ENCODE peak calls at places on chromosomes 12 and 14, in four cellular contexts. X is H1, U is suprapubic skin, C is SK-N-SH. K is an unnamed sample.

GRCh38 chr14:68774771-68775613 is 17.9 kb downstream of the ZFP36L1 start:
- DNase-seq in X (no peak), U (peak; percentile 55), C (no peak), K (no peak)

GRCh38 chr14:22391908-22392307 is 197.1 kb downstream of the DAD1 start:
- DNase-seq in X (peak; percentile 41), U (no peak), C (peak; percentile 34), K (peak; percentile 54)

GRCh38 chr12:125288931-125289928 is 224.0 kb downstream of the AACS start:
- DNase-seq in X (no peak), U (no peak), C (no peak), K (no peak)

GRCh38 chr12:59660921-59661597 is 65.2 kb downstream of the SLC16A7 start:
- DNase-seq in X (no peak), U (no peak), C (no peak), K (no peak)

GRCh38 chr12:47903151-47903611 is 1.6 kb downstream of the VDR start:
- DNase-seq in X (no peak), U (no peak), C (no peak), K (no peak)

GRCh38 chr14:62626416-62626815 is 418.8 kb downstream of the KCNH5 start:
- DNase-seq in X (no peak), U (no peak), C (no peak), K (no peak)

GRCh38 chr14:24964048-24964447 is 85.9 kb downstream of the STXBP6 start:
- DNase-seq in X (no peak), U (no peak), C (no peak), K (no peak)

GRCh38 chr12:6540181-6540877 is 6.0 kb downstream of the GAPDH start:
- DNase-seq in X (no peak), U (peak; percentile 97), C (peak; percentile 36), K (peak; percentile 88)

GRCh38 chr12:64099430-64099829 is 122.7 kb downstream of the KICS2 start:
- DNase-seq in X (no peak), U (no peak), C (no peak), K (no peak)

GRCh38 chr14:95998656-95999055 is 40.5 kb upstream of the C14orf132 start:
- DNase-seq in X (no peak), U (no peak), C (peak; percentile 43), K (no peak)

GRCh38 chr14:68283378-68284123 is 464.0 kb downstream of the RAD51B start:
- DNase-seq in X (no peak), U (peak; percentile 80), C (no peak), K (no peak)

GRCh38 chr12:69879007-69879960 is 54.3 kb downstream of the MYRFL start:
- DNase-seq in X (no peak), U (no peak), C (peak; percentile 76), K (peak; percentile 82)

GRCh38 chr14:50026396-50026795 is 90.0 kb downstream of the VCPKMT start:
- DNase-seq in X (no peak), U (no peak), C (no peak), K (no peak)

GRCh38 chr12:111274820-111275219 is 94.1 kb downstream of the PHETA1 start:
- DNase-seq in X (no peak), U (no peak), C (peak; percentile 81), K (no peak)

GRCh38 chr12:89971880-89972279 is 263.2 kb upstream of the ATP2B1 start:
- DNase-seq in X (no peak), U (no peak), C (no peak), K (no peak)

GRCh38 chr12:89968151-89968699 is 259.6 kb upstream of the ATP2B1 start:
- DNase-seq in X (no peak), U (no peak), C (no peak), K (no peak)

GRCh38 chr12:89966495-89967240 is 258.0 kb upstream of the ATP2B1 start:
- DNase-seq in X (no peak), U (no peak), C (no peak), K (no peak)

GRCh38 chr12:89970646-89971192 is 262.1 kb upstream of the ATP2B1 start:
- DNase-seq in X (no peak), U (no peak), C (no peak), K (no peak)

DNA sequence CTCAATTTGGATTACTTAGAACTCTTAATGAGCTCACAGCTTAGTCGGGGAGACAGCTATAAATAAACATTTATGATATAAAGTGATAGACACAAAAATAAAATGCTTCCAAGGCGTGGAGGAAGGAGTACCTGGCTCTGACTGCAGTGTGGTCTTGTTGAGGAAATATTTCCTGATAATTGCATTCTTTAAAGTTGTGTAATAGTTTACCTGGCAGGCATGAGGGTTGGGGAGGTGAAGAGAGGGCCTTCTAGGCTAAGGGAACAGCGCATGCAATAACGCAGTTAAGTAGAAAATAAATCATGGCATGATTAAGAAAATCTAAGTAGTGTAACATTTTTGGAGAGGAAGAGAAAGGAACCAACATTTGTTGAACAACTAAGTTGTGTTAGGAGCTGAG is 260.5 kb upstream of the ATP2B1 start:
- DNase-seq in X (no peak), U (no peak), C (no peak), K (no peak)
- TF ChIP-seq EP300 in X (no peak), U (no peak), C (no peak), K (no peak)

GRCh38 chr14:75280448-75280830 is 1.8 kb downstream of the FOS start:
- DNase-seq in X (no peak), U (no peak), C (no peak), K (no peak)

GRCh38 chr14:75277796-75278421 is 719 bp upstream of the FOS start:
- DNase-seq in X (no peak), U (no peak), C (no peak), K (no peak)

GRCh38 chr14:75279739-75280447 is 1.3 kb downstream of the FOS start:
- DNase-seq in X (no peak), U (no peak), C (peak; percentile 34), K (no peak)

GRCh38 chr14:75278422-75279152 is at the start of gene FOS:
- DNase-seq in X (no peak), U (peak; percentile 98), C (peak; percentile 98), K (peak; percentile 96)

DNA sequence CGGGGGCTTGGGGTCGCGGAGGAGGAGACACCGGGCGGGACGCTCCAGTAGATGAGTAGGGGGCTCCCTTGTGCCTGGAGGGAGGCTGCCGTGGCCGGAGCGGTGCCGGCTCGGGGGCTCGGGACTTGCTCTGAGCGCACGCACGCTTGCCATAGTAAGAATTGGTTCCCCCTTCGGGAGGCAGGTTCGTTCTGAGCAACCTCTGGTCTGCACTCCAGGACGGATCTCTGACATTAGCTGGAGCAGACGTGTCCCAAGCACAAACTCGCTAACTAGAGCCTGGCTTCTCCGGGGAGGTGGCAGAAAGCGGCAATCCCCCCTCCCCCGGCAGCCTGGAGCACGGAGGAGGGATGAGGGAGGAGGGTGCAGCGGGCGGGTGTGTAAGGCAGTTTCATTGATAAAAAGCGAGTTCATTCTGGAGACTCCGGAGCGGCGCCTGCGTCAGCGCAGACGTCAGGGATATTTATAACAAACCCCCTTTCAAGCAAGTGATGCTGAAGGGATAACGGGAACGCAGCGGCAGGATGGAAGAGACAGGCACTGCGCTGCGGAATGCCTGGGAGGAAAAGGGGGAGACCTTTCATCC is 618 bp downstream of the FOS start:
- DNase-seq in X (no peak), U (no peak), C (peak; percentile 53), K (peak; percentile 68)
- TF ChIP-seq EP300 in X (no peak), U (peak; percentile 74), C (no peak), K (peak; percentile 86)

DNA sequence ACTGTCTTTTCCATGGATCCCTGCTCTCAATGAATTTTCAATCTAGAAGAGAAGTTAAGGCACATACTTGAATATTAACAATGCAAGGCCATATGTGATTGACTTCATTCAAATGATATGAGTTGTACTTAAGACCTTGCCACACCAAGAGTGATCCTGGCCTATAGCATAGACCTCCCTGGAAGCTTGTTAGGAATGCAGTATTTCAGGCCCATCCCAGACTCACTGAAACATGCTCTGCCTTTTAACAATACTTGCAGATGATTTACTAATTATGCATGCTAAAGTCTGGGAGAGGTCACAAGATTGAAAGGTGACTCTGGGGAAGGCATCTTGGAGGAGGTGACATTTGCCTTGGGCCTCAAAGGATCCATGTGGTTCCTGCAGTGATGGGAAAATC is 43.2 kb downstream of the RFX4 start:
- DNase-seq in X (no peak), U (no peak), C (no peak), K (no peak)
- TF ChIP-seq EP300 in X (no peak), U (no peak), C (no peak), K (no peak)

GRCh38 chr12:5226581-5226980 is 182.9 kb downstream of the KCNA5 start:
- DNase-seq in X (no peak), U (no peak), C (no peak), K (no peak)
- TF ChIP-seq EP300 in X (no peak), U (no peak), C (no peak), K (no peak)

GRCh38 chr12:27859648-27860047 is 79.6 kb upstream of the MANSC4 start:
- DNase-seq in X (no peak), U (no peak), C (no peak), K (no peak)
- TF ChIP-seq EP300 in X (no peak), U (no peak), C (no peak), K (no peak)

GRCh38 chr12:95321516-95322246 is 104.1 kb downstream of the VEZT start:
- DNase-seq in X (no peak), U (no peak), C (no peak), K (no peak)

GRCh38 chr12:95316798-95317197 is 99.2 kb downstream of the VEZT start:
- DNase-seq in X (no peak), U (no peak), C (no peak), K (no peak)

GRCh38 chr12:95319694-95320331 is 102.2 kb downstream of the VEZT start:
- DNase-seq in X (no peak), U (no peak), C (no peak), K (no peak)

GRCh38 chr12:95322335-95322734 is 104.7 kb downstream of the VEZT start:
- DNase-seq in X (no peak), U (no peak), C (no peak), K (no peak)

DNA sequence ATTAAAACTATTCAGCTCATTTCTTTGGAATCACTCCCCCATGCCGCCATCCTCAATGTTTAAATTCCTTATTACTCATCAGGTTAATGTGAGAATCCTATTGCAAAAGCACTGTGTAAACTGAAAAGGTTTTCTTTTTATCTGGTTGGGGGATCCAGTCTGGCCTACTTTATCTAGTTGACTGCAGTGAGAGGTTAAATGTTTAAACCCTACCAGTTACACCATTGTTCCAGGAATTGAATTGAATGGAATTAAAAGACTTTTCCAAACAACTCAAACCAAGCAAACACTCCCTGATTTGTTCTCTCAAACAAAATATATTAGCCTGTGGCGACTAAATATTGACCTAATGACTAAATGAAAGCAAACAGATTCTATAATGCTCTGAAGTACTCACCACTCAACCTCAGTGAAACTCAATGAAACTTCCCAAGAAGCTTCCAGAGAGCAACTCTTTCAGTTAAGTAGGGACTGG is 100.5 kb downstream of the VEZT start:
- DNase-seq in X (no peak), U (no peak), C (no peak), K (no peak)
- TF ChIP-seq EP300 in X (no peak), U (no peak), C (no peak), K (no peak)

GRCh38 chr14:28482644-28483043 is 283.9 kb upstream of the FOXG1 start:
- DNase-seq in X (no peak), U (no peak), C (no peak), K (no peak)
- TF ChIP-seq EP300 in X (no peak), U (no peak), C (no peak), K (no peak)

DNA sequence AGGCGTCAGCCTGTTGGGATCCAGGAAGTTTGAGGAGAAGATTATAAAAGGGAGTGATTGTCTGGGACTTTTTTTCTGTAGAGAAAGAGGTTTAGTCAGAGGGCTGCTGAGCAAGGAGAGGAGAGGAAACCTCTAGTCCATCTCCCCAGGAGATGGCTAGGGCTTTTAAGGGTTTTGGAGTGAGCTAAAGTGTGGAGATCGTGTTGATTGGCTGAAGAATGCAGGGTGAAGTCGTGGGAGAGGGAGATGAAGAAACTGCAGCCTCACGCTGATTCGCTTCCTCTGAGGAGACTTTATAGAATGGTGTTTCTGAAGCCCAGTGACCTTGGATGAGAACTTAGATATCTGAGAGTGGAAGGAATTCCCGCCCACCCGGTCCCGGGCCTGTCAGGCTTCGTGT is 193.7 kb upstream of the PWP1 start:
- DNase-seq in X (no peak), U (no peak), C (no peak), K (no peak)
- TF ChIP-seq EP300 in X (no peak), U (no peak), C (no peak), K (no peak)

K was measured in tibial nerve.